ENCODE peak calls at places on chromosomes 6 and 20, in seven cellular contexts. D is upper lobe of right lung, U is OCI-LY7, R is brain microvascular endothelial cell, J is right lobe of liver, H is spleen, Y is type B pancreatic cell. Z is an unnamed sample.

GRCh38 chr6:30837870-30838269 is 46.4 kb upstream of the DDR1 start:
- DNase-seq in H (no peak), J (no peak), R (no peak), Y (no peak), U (no peak), D (no peak), Z (no peak)

GRCh38 chr6:16095180-16095579 is 33.7 kb upstream of the MYLIP start:
- DNase-seq in U (no peak), R (no peak), J (no peak), Y (no peak), D (no peak), H (no peak), Z (no peak)

GRCh38 chr6:83511901-83512681 is at the start of gene PRSS35:
- DNase-seq in R (peak), U (no peak), Y (peak), D (peak), J (peak), H (peak), Z (peak)

GRCh38 chr6:152309648-152310047 is 327.5 kb downstream of the SYNE1 start:
- DNase-seq in Y (no peak), R (no peak), U (no peak), J (no peak), H (peak), D (no peak), Z (no peak)

GRCh38 chr20:63500151-63500901 is 1.4 kb upstream of the EEF1A2 start:
- DNase-seq in U (no peak), J (no peak), D (peak), R (no peak), H (no peak), Y (peak), Z (no peak)

GRCh38 chr20:45963059-45964011 is 8.7 kb downstream of the ZNF335 start:
- DNase-seq in D (peak), H (peak), J (no peak), U (peak), Y (no peak), R (peak), Z (peak)

GRCh38 chr6:98832282-98833100 is 1.9 kb upstream of the POU3F2 start:
- DNase-seq in R (peak), U (no peak), J (no peak), Y (peak), D (no peak), H (peak), Z (peak)

GRCh38 chr6:87766211-87766610 is 64.2 kb upstream of the AKIRIN2 start:
- DNase-seq in D (no peak), U (no peak), H (no peak), J (no peak), Y (no peak), R (no peak), Z (no peak)

GRCh38 chr6:116384727-116385461 is 14.1 kb downstream of the DSE start:
- DNase-seq in U (no peak), Y (no peak), H (no peak), R (no peak), D (no peak), J (no peak), Z (no peak)

GRCh38 chr6:122416825-122417224 is 17.4 kb downstream of the HSF2 start:
- DNase-seq in Y (no peak), R (no peak), J (no peak), D (no peak), U (no peak), H (no peak), Z (no peak)

GRCh38 chr6:81816387-81816786 is 63.9 kb upstream of the TENT5A start:
- DNase-seq in J (peak), U (no peak), Y (no peak), H (no peak), R (no peak), D (no peak), Z (no peak)

GRCh38 chr20:25285091-25285647 is 37.3 kb downstream of the PYGB start:
- DNase-seq in D (peak), J (peak), H (peak), R (no peak), U (no peak), Y (no peak), Z (no peak)

GRCh38 chr6:45047573-45047972 is 280.6 kb upstream of the RUNX2 start:
- DNase-seq in U (no peak), H (no peak), D (no peak), Y (no peak), R (no peak), J (no peak), Z (no peak)

GRCh38 chr20:21398505-21399057 is 1.3 kb upstream of the NKX2-4 start:
- DNase-seq in R (no peak), H (no peak), Y (no peak), U (no peak), D (no peak), J (no peak), Z (no peak)

GRCh38 chr6:125904871-125905270 is 51.7 kb upstream of the HINT3 start:
- DNase-seq in Y (no peak), R (no peak), H (no peak), D (no peak), J (no peak), U (no peak), Z (peak)

GRCh38 chr6:6820688-6821238 is 232.2 kb downstream of the LY86 start:
- DNase-seq in R (no peak), H (no peak), J (peak), D (no peak), Y (no peak), U (no peak), Z (no peak)

GRCh38 chr6:3144571-3144970 is 12.8 kb downstream of the TUBB2A start:
- DNase-seq in H (no peak), R (no peak), Y (no peak), D (no peak), U (no peak), J (no peak), Z (no peak)

GRCh38 chr6:3151705-3152104 is 5.6 kb downstream of the TUBB2A start:
- DNase-seq in D (no peak), H (no peak), U (no peak), Y (no peak), J (no peak), R (no peak), Z (no peak)

GRCh38 chr6:3152689-3153088 is 4.7 kb downstream of the TUBB2A start:
- DNase-seq in D (no peak), H (no peak), U (peak), Y (no peak), J (no peak), R (no peak), Z (no peak)

DNA sequence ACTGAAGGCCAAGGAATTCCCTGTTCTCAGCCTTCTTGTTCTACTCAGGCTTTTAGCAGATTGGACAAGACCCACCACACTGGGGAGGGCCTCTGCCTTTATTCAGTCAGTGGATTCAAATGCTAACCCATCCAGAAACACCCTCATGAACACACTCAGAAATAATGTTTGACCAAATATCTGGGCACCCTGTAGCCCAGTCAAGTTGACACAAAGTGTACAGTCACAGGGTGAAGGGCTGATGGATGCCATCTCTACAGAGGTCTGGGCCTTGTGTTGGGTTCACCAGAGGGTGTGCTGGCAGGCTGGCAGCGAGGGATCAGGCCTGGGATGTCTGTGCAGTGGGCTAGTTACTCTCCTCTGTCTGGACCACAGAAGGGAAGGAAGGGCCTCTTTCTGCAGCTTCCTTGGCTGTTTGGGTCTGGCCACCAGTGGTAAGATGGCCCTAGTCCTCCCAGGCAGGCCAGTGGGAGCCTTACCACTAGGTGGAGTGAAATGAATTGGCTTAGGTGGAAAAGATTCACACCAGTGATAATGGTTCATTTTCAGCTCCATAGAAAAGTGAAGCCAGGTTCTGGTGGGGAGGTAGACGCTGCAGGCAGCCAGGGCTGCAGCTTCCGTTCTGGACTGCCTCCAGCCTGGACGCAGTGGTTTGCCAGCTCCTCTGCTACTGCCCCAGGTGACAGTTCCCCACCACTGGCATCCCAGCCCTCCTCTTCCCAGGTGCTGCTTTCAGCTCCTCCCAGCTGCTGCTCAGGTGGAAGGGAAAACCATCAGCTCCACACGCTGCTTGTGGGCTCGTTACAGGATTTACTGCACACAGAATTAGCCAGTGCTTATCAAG is 9.2 kb downstream of the TUBB2A start:
- DNase-seq in H (no peak), J (no peak), D (no peak), U (no peak), Y (no peak), R (no peak), Z (no peak)
- TF ChIP-seq CTCF in H (no peak), J (no peak), D (no peak), U (peak), Y (peak), R (peak), Z (peak)

GRCh38 chr6:111804627-111805235 is 68.5 kb downstream of the FYN start:
- DNase-seq in H (no peak), J (no peak), U (no peak), Y (no peak), R (peak), D (no peak), Z (peak)
- TF ChIP-seq CTCF in H (no peak), J (no peak), U (no peak), Y (no peak), R (peak), D (no peak), Z (peak)

GRCh38 chr6:149043476-149044130 is 273.9 kb upstream of the TAB2 start:
- DNase-seq in Y (no peak), R (peak), J (no peak), H (no peak), U (peak), D (no peak), Z (peak)
- TF ChIP-seq CTCF in Y (peak), R (peak), J (no peak), H (no peak), U (peak), D (peak), Z (peak)

GRCh38 chr20:2167122-2167521 is 65.5 kb downstream of the STK35 start:
- DNase-seq in H (no peak), R (no peak), D (no peak), J (no peak), Y (no peak), U (no peak), Z (no peak)
- TF ChIP-seq CTCF in H (no peak), R (no peak), D (no peak), J (no peak), Y (no peak), U (no peak), Z (no peak)

Z was measured in HFFc6.